ENCODE peak calls at places on chromosomes 16 and 17, in six cellular contexts. J is stimulated activated CD4-positive, alpha-beta T cell treated with anti-CD3 and anti-CD28 coated beads, Interleukin-1b, Interleukin-23, amount 100 ng/mL, for 24 hours; X is heart left ventricle; S is EH; F is K562; R is fibroblast of pulmonary artery. Z is an unnamed sample.
A peak's percentile ranks its signal among the peaks of the same experiment; 100 is the strongest.

GRCh38 chr17:28760987-28761562 is 17.3 kb downstream of the TRAF4 start:
- DNase-seq in J (no peak), X (peak; percentile 50), S (peak; percentile 68), F (no peak), R (peak; percentile 73), Z (no peak)

GRCh38 chr17:79574108-79574507 is 36.7 kb downstream of the RBFOX3 start:
- DNase-seq in J (no peak), X (no peak), S (no peak), F (no peak), R (no peak), Z (no peak)

GRCh38 chr16:63461248-63461841 is 1425.1 kb upstream of the CDH8 start:
- DNase-seq in J (no peak), X (no peak), S (peak; percentile 38), F (peak; percentile 1), R (peak; percentile 81), Z (no peak)

GRCh38 chr17:79033741-79034501 is 10.0 kb downstream of the C1QTNF1 start:
- DNase-seq in J (no peak), X (peak; percentile 60), S (no peak), F (no peak), R (no peak), Z (peak; percentile 57)

GRCh38 chr17:77779711-77780539 is 178.6 kb upstream of the TNRC6C start:
- DNase-seq in J (no peak), X (peak; percentile 40), S (peak; percentile 56), F (no peak), R (no peak), Z (no peak)

GRCh38 chr16:50547340-50547865 is 793 bp upstream of the NKD1 start:
- DNase-seq in J (peak; percentile 24), X (no peak), S (peak; percentile 2), F (peak; percentile 17), R (no peak), Z (no peak)

GRCh38 chr16:12942861-12943260 is 41.5 kb downstream of the SHISA9 start:
- DNase-seq in J (no peak), X (no peak), S (no peak), F (no peak), R (no peak), Z (no peak)

GRCh38 chr17:78781339-78782304 is at the start of gene CYTH1:
- DNase-seq in J (no peak), X (peak; percentile 49), S (peak; percentile 50), F (peak; percentile 52), R (peak; percentile 27), Z (no peak)

GRCh38 chr16:2386990-2387389 is 42.3 kb upstream of the CCNF start:
- DNase-seq in J (no peak), X (no peak), S (no peak), F (no peak), R (no peak), Z (no peak)

GRCh38 chr17:4901648-4902344 is 1.1 kb downstream of the CHRNE start:
- DNase-seq in J (no peak), X (peak; percentile 70), S (no peak), F (no peak), R (no peak), Z (no peak)

GRCh38 chr17:2393184-2393953 is 7.5 kb downstream of the MNT start:
- DNase-seq in J (peak; percentile 77), X (peak; percentile 93), S (peak; percentile 88), F (peak; percentile 88), R (peak; percentile 85), Z (peak; percentile 87)

GRCh38 chr17:75908201-75908600 is 3.5 kb upstream of the MRPL38 start:
- DNase-seq in J (no peak), X (peak; percentile 52), S (peak; percentile 54), F (no peak), R (no peak), Z (no peak)

GRCh38 chr17:49349535-49349934 is 12.5 kb downstream of the ZNF652 start:
- DNase-seq in J (no peak), X (no peak), S (no peak), F (no peak), R (no peak), Z (no peak)

GRCh38 chr17:59837362-59838195 is 55.2 kb downstream of the TUBD1 start:
- DNase-seq in J (no peak), X (peak; percentile 82), S (peak; percentile 100), F (peak; percentile 97), R (peak; percentile 100), Z (peak; percentile 86)

GRCh38 chr16:515963-516226 is 11.6 kb upstream of the CAPN15 start:
- DNase-seq in J (no peak), X (no peak), S (no peak), F (no peak), R (no peak), Z (no peak)

GRCh38 chr17:6575596-6575988 is 19.2 kb upstream of the PITPNM3 start:
- DNase-seq in J (no peak), X (no peak), S (no peak), F (peak; percentile 21), R (no peak), Z (no peak)

GRCh38 chr17:57447357-57448019 is 191.2 kb downstream of the MSI2 start:
- DNase-seq in J (no peak), X (no peak), S (no peak), F (peak; percentile 41), R (no peak), Z (no peak)

GRCh38 chr16:29775742-29776408 is 2.2 kb upstream of the ZG16 start:
- DNase-seq in J (no peak), X (no peak), S (peak; percentile 49), F (peak; percentile 38), R (peak; percentile 35), Z (no peak)

GRCh38 chr17:35373984-35374765 is 754 bp upstream of the SLFN11 start:
- DNase-seq in J (peak; percentile 27), X (peak; percentile 47), S (peak; percentile 63), F (no peak), R (peak; percentile 70), Z (no peak)

GRCh38 chr16:74601131-74601871 is 5.6 kb downstream of the GLG1 start:
- DNase-seq in J (no peak), X (no peak), S (no peak), F (peak; percentile 55), R (no peak), Z (no peak)

GRCh38 chr17:40901981-40902862 is 17.2 kb upstream of the KRT20 start:
- DNase-seq in J (no peak), X (no peak), S (peak; percentile 74), F (no peak), R (peak; percentile 5), Z (peak; percentile 67)

GRCh38 chr17:29107933-29108805 is 65.2 kb downstream of the PIPOX start:
- DNase-seq in J (no peak), X (peak; percentile 68), S (no peak), F (no peak), R (no peak), Z (no peak)

GRCh38 chr17:64230551-64231408 is 32.3 kb downstream of the TEX2 start:
- DNase-seq in J (no peak), X (no peak), S (peak; percentile 97), F (no peak), R (peak; percentile 86), Z (peak; percentile 88)

GRCh38 chr16:88724855-88725555 is 18.7 kb downstream of the CTU2 start:
- DNase-seq in J (no peak), X (no peak), S (no peak), F (no peak), R (no peak), Z (no peak)

GRCh38 chr16:80285089-80285488 is 255.7 kb upstream of the DYNLRB2 start:
- DNase-seq in J (no peak), X (no peak), S (peak; percentile 95), F (no peak), R (peak; percentile 8), Z (no peak)

GRCh38 chr16:2385441-2385840 is 43.8 kb upstream of the CCNF start:
- DNase-seq in J (no peak), X (no peak), S (no peak), F (no peak), R (no peak), Z (no peak)

GRCh38 chr17:60717814-60718213 is 40.2 kb downstream of the BCAS3 start:
- DNase-seq in J (no peak), X (no peak), S (no peak), F (no peak), R (no peak), Z (no peak)

GRCh38 chr17:78112508-78113471 is 15.8 kb downstream of the TMC6 start:
- DNase-seq in J (no peak), X (peak; percentile 73), S (peak; percentile 54), F (peak; percentile 80), R (peak; percentile 56), Z (peak; percentile 71)

GRCh38 chr17:74502866-74503265 is 28.4 kb downstream of the CD300LB start:
- DNase-seq in J (no peak), X (no peak), S (no peak), F (no peak), R (no peak), Z (no peak)

GRCh38 chr17:1147664-1148063 is 32.1 kb downstream of the ABR start:
- DNase-seq in J (no peak), X (peak; percentile 43), S (peak; percentile 54), F (peak; percentile 40), R (peak; percentile 53), Z (no peak)

GRCh38 chr16:86353185-86353584 is 157.1 kb upstream of the FOXF1 start:
- DNase-seq in J (no peak), X (no peak), S (peak; percentile 79), F (no peak), R (no peak), Z (no peak)